ENCODE peak calls at places on chromosomes 2 and 18, in five cellular contexts. N is KBM-7; M is mesendoderm; C is B cell; I is stimulated activated CD4-positive, alpha-beta T cell treated with anti-CD3 and anti-CD28 coated beads, Interleukin-1b, Interleukin-23, amount 100 ng/mL, for 1 hour. U is an unnamed sample.

GRCh38 chr18:48956378-48956777 is 5.6 kb upstream of the SMAD7 start:
- DNase-seq in N (no peak), M (no peak), C (no peak), I (no peak), U (no peak)

GRCh38 chr2:227450196-227450851 is 21.6 kb upstream of the AGFG1 start:
- DNase-seq in M (no peak), I (no peak), N (peak; percentile 50), C (no peak), U (no peak)

GRCh38 chr2:9961014-9961413 is 9.5 kb downstream of the GRHL1 start:
- DNase-seq in M (peak; percentile 57), C (no peak), N (no peak), I (no peak), U (no peak)

GRCh38 chr2:16665746-16666452 is at the start of gene CYRIA:
- DNase-seq in N (no peak), C (peak; percentile 88), M (peak; percentile 30), I (no peak), U (peak; percentile 83)

GRCh38 chr2:27636766-27637165 is 7.9 kb downstream of the GPN1 start:
- DNase-seq in I (no peak), C (no peak), M (no peak), N (no peak), U (no peak)

GRCh38 chr2:44358498-44358897 is 2.8 kb downstream of the PREPL start:
- DNase-seq in I (no peak), M (peak; percentile 37), C (no peak), N (peak; percentile 42), U (peak; percentile 33)

GRCh38 chr2:58834404-58834803 is 593.3 kb upstream of the FANCL start:
- DNase-seq in C (no peak), I (no peak), N (peak; percentile 50), M (peak; percentile 71), U (no peak)

GRCh38 chr2:119387381-119388129 is 20.8 kb downstream of the DBI start:
- DNase-seq in I (no peak), C (peak; percentile 4), M (peak; percentile 39), N (peak; percentile 79), U (peak; percentile 66)

GRCh38 chr2:219517954-219518778 is 3.9 kb downstream of the ASIC4 start:
- DNase-seq in M (no peak), I (no peak), C (no peak), N (no peak), U (no peak)

GRCh38 chr2:240972201-240972600 is 26.2 kb upstream of the SNED1 start:
- DNase-seq in N (no peak), I (no peak), M (no peak), C (no peak), U (no peak)

GRCh38 chr18:26547302-26548143 is 830 bp downstream of the KCTD1 start:
- DNase-seq in N (no peak), C (peak; percentile 73), M (peak; percentile 92), I (no peak), U (peak; percentile 91)

GRCh38 chr2:96408631-96409542 is 73.3 kb downstream of the NCAPH start:
- DNase-seq in N (no peak), C (no peak), M (no peak), I (no peak), U (no peak)

GRCh38 chr2:48131503-48132293 is 225.4 kb upstream of the FBXO11 start:
- DNase-seq in M (no peak), N (no peak), C (no peak), I (no peak), U (no peak)

GRCh38 chr18:79626905-79627749 is 52.5 kb upstream of the CTDP1 start:
- DNase-seq in N (no peak), I (no peak), M (no peak), C (no peak), U (no peak)

GRCh38 chr2:65265090-65266045 is 37.7 kb downstream of the ACTR2 start:
- DNase-seq in I (no peak), N (peak; percentile 77), M (peak; percentile 90), C (no peak), U (no peak)

GRCh38 chr2:217977840-217978535 is 24.8 kb downstream of the TNS1 start:
- DNase-seq in N (no peak), I (no peak), M (no peak), C (no peak), U (no peak)

GRCh38 chr2:143603035-143603616 is 473.9 kb downstream of the ARHGAP15 start:
- DNase-seq in C (no peak), M (no peak), N (no peak), I (no peak), U (no peak)

GRCh38 chr18:59866551-59866950 is 33.2 kb upstream of the PMAIP1 start:
- DNase-seq in N (no peak), I (no peak), M (no peak), C (no peak), U (no peak)

GRCh38 chr2:19774788-19775156 is 127.0 kb downstream of the TTC32 start:
- DNase-seq in C (no peak), I (no peak), N (no peak), M (peak; percentile 86), U (no peak)

GRCh38 chr2:15722980-15723379 is 131.3 kb downstream of the DDX1 start:
- DNase-seq in I (no peak), N (no peak), M (no peak), C (no peak), U (no peak)

GRCh38 chr2:158378926-158379325 is 77.6 kb downstream of the CCDC148 start:
- DNase-seq in C (no peak), I (no peak), N (no peak), M (no peak), U (no peak)

GRCh38 chr2:118089015-118089800 is 937 bp downstream of the INSIG2 start:
- DNase-seq in C (peak; percentile 8), M (peak; percentile 27), I (no peak), N (peak; percentile 44), U (peak; percentile 10)

GRCh38 chr18:8480506-8481328 is 128.5 kb upstream of the RAB12 start:
- DNase-seq in N (peak; percentile 31), I (no peak), M (peak; percentile 72), C (no peak), U (no peak)

GRCh38 chr2:131659168-131659572 is 131.5 kb downstream of the CCDC74A start:
- DNase-seq in M (no peak), I (no peak), N (no peak), C (no peak), U (no peak)

GRCh38 chr2:33529771-33530481 is 53.5 kb downstream of the RASGRP3 start:
- DNase-seq in M (peak; percentile 55), N (no peak), I (no peak), C (no peak), U (no peak)

GRCh38 chr2:203672856-203673255 is 33.6 kb upstream of the CD28 start:
- DNase-seq in M (no peak), N (no peak), I (no peak), C (no peak), U (no peak)

U was measured in GM13977.